ENCODE peak calls at places on chromosome 11, in eight cellular contexts. F is right cardiac atrium; H is thoracic aorta; V is PC-3; U is CD4-positive, CD25-positive, alpha-beta regulatory T cell; I is transverse colon; T is spleen; X is heart left ventricle. N is an unnamed sample.
A peak's percentile ranks its signal among the peaks of the same experiment; 100 is the strongest.

GRCh38 chr11:62423012-62423411 is 4.2 kb downstream of the SCGB1A1 start:
- DNase-seq in I (no peak), V (no peak), T (no peak), H (no peak), F (no peak), U (no peak), X (no peak), N (no peak)

GRCh38 chr11:14821031-14821430 is 71.0 kb downstream of the CYP2R1 start:
- DNase-seq in X (no peak), U (no peak), V (no peak), T (no peak), F (no peak), I (no peak), H (no peak), N (no peak)

GRCh38 chr11:116946414-116946813 is 109.0 kb upstream of the APOA1 start:
- DNase-seq in V (peak; percentile 74), I (no peak), H (no peak), T (no peak), X (no peak), F (no peak), U (no peak), N (no peak)

GRCh38 chr11:114281388-114281956 is 14.7 kb upstream of the NNMT start:
- DNase-seq in F (no peak), I (no peak), V (peak; percentile 32), U (no peak), X (no peak), T (no peak), H (no peak), N (peak; percentile 81)

GRCh38 chr11:65421204-65422103 is 1.1 kb upstream of the NEAT1 start:
- DNase-seq in F (peak; percentile 97), H (peak; percentile 97), V (peak; percentile 97), U (peak; percentile 98), X (peak; percentile 90), T (peak; percentile 95), I (peak; percentile 94), N (peak; percentile 99)

GRCh38 chr11:20530942-20531703 is 68.3 kb upstream of the SLC6A5 start:
- DNase-seq in U (no peak), H (no peak), F (no peak), X (no peak), T (no peak), V (no peak), I (no peak), N (no peak)

GRCh38 chr11:68667511-68668253 is 16.7 kb upstream of the GAL start:
- DNase-seq in F (no peak), H (no peak), V (no peak), X (no peak), I (no peak), U (no peak), T (peak; percentile 41), N (no peak)

GRCh38 chr11:69260622-69261021 is 33.3 kb upstream of the MYEOV start:
- DNase-seq in V (no peak), T (no peak), U (no peak), X (no peak), I (no peak), F (no peak), H (no peak), N (no peak)

GRCh38 chr11:134069426-134069921 is 602 bp downstream of the JAM3 start:
- DNase-seq in T (peak; percentile 85), F (peak; percentile 73), V (no peak), X (peak; percentile 55), H (no peak), U (no peak), I (no peak), N (no peak)

GRCh38 chr11:71193431-71193830 is 58.9 kb downstream of the SHANK2 start:
- DNase-seq in H (no peak), T (peak; percentile 63), U (no peak), X (no peak), F (no peak), I (no peak), V (no peak), N (no peak)

GRCh38 chr11:28152743-28153142 is 44.6 kb downstream of the METTL15 start:
- DNase-seq in H (no peak), F (no peak), V (no peak), T (no peak), I (no peak), U (no peak), X (no peak), N (no peak)

GRCh38 chr11:17643506-17644405 is 75.6 kb upstream of the MYOD1 start:
- DNase-seq in F (no peak), V (no peak), I (no peak), H (no peak), T (no peak), X (no peak), U (no peak), N (no peak)

GRCh38 chr11:1520987-1521349 is 34.4 kb upstream of the MOB2 start:
- DNase-seq in U (no peak), H (no peak), F (peak; percentile 71), V (no peak), T (no peak), X (peak; percentile 46), I (no peak), N (no peak)

GRCh38 chr11:67562951-67563350 is 20.7 kb upstream of the GSTP1 start:
- DNase-seq in F (no peak), U (no peak), I (no peak), X (no peak), V (no peak), H (no peak), T (no peak), N (no peak)

GRCh38 chr11:67561971-67562560 is 21.5 kb upstream of the GSTP1 start:
- DNase-seq in H (no peak), I (no peak), V (peak; percentile 50), T (no peak), U (peak; percentile 21), X (no peak), F (no peak), N (no peak)

GRCh38 chr11:67563354-67564114 is 20.1 kb upstream of the GSTP1 start:
- DNase-seq in I (peak; percentile 71), H (peak; percentile 67), U (no peak), T (no peak), F (peak; percentile 68), X (peak; percentile 75), V (peak; percentile 92), N (no peak)

GRCh38 chr11:67556244-67556643 is 27.4 kb upstream of the GSTP1 start:
- DNase-seq in F (no peak), T (no peak), H (no peak), I (no peak), V (no peak), U (no peak), X (no peak), N (no peak)

DNA sequence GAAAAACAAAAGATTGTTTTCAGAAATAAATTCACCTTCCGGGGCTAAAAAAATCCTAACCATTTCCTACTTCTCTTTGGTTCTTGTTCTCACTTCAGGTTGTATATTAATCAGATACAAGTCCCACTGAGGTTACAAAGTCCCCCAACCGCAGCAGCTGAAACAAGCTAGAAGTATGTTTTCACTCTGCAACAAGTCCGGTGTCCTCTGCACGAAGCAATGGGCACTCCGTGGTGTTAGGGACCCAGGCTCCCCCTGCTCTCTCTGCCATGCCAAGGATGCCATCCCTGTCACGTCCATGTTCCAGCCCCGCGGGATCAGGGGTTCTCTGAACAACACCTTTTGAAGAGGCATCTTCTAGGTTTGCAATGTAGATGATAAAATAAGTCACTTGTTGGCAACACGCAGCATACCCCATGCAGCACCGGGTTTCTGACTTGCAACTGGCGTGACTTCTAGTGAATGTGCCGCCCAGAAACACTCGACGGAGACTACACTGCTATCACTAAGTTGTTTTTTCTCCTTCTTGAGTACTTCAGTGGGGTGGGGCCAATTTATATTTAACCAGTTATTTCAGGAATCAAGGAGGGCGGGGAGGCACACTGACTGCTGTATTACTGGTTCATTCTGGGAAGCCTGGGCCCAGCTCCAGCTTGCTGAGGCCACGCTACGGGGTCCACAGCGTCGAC is 25.4 kb upstream of the GSTP1 start:
- DNase-seq in I (peak; percentile 71), H (peak; percentile 47), U (no peak), T (peak; percentile 51), F (peak; percentile 75), X (peak; percentile 56), V (peak; percentile 24), N (no peak)
- H3K4me3 ChIP-seq in I (no peak overlapping the region), H (peak overlapping the region; percentile 60), U (no peak overlapping the region), T (no peak overlapping the region), F (peak overlapping the region; percentile 5), X (peak overlapping the region; percentile 7), V (no peak overlapping the region), N (no peak overlapping the region)

DNA sequence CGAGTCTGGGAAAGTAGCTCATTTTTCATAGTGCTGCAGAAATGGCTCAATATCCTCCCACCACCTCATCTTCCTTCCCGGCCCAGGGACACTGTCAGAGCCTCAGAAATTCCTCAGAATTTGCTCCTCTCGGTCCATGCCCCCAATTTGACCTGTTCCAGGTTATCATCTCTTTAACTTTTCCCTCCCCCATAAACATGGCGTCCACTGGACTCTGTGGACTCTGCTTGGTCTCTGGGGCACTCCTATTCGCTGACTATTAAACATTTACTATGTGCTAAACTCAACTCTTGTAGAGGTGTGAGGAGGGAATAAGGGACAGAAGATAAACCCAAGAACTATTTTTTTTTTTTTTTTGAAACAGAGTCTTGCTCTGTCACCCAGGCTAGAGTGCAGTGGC is 8.2 kb upstream of the PC start:
- DNase-seq in H (no peak), F (no peak), T (no peak), X (no peak), U (no peak), I (no peak), V (no peak), N (no peak)
- H3K4me1 ChIP-seq in H (peaks cover 10% of the 10 kb centered on the region), F (peaks cover 5% of the 10 kb centered on the region), T (no peaks in the 10 kb centered on the region), X (no peaks in the 10 kb centered on the region), U (no peaks in the 10 kb centered on the region), I (peaks cover 3% of the 10 kb centered on the region), V (peaks cover 32% of the 10 kb centered on the region), N (peaks cover 20% of the 10 kb centered on the region)

DNA sequence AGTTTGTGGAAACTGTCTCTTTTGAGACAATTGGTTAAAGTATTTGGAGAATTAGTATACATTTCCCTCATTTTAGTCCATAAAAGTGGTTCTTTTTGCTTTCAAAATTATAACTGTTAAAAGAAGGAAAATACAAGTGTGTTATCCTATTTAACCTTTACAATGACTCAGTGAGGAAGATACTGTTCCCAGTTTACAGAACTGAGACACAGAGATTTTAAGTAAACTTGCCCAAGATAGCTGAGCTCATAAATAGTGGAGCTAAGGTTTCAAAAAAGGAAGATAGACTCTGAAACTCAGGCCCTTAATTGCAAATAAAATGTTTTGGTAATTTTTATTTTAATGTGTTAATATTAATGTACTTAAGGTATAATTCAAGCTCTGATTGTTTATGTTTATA is 58.9 kb downstream of the DKK3 start:
- DNase-seq in I (no peak), V (no peak), X (no peak), T (no peak), H (no peak), U (no peak), F (no peak), N (no peak)
- H3K4me3 ChIP-seq in I (no peak overlapping the region), V (no peak overlapping the region), X (no peak overlapping the region), T (no peak overlapping the region), H (no peak overlapping the region), U (no peak overlapping the region), F (no peak overlapping the region), N (no peak overlapping the region)

DNA sequence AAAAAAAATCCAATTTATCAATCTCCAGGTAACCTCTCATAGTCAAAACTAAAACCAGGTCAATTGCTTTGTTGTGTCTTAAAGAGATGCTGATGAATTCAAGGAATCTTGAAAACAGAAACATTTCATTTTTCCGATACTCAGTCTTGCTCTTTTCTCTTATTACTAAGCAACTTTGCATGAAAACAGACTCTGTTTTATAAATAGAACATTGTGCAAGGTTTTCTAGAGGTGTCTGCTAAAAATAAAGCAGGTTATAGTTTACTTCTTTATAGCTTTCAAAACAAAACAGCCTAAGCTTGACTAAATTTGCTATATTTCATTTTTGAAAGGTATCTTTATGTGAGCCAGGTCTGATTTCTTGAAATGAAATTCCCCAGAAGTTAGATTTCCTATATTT is 109.3 kb downstream of the ARL14EP start:
- DNase-seq in F (no peak), U (no peak), I (no peak), H (no peak), V (no peak), X (no peak), T (no peak), N (no peak)
- H3K4me1 ChIP-seq in F (peaks cover 7% of the 10 kb centered on the region), U (no peaks in the 10 kb centered on the region), I (peaks cover 3% of the 10 kb centered on the region), H (peaks cover 35% of the 10 kb centered on the region), V (no peaks in the 10 kb centered on the region), X (no peaks in the 10 kb centered on the region), T (no peaks in the 10 kb centered on the region), N (no peaks in the 10 kb centered on the region)

N was measured in vagina.